ENCODE peak calls at places on chromosomes 12 and 14, in nine cellular contexts. C is HCT116; A is activated CD4-positive, alpha-beta T cell treated with anti-CD3 and anti-CD28 coated beads for 36 hours; K is Right ventricle myocardium superior; Y is psoas muscle; S is activated naive CD4-positive, alpha-beta T cell treated with anti-CD3 and anti-CD28 coated beads, Interleukin-2, amount 50 U/mL, for 72 hours; N is right cardiac atrium; B is T-helper 17 cell; W is naive B cell. V is an unnamed sample.

GRCh38 chr12:33588082-33588712 is 148.6 kb upstream of the SYT10 start:
- ATAC-seq in C (no peak), A (no peak), K (peak), Y (peak), S (no peak), N (peak), B (no peak), W (no peak), V (peak)

GRCh38 chr14:64673329-64673728 is 30.9 kb upstream of the PLEKHG3 start:
- ATAC-seq in C (no peak), A (no peak), K (no peak), Y (no peak), S (peak), N (no peak), B (no peak), W (no peak), V (peak)

GRCh38 chr12:130063866-130064265 is 98.4 kb upstream of the FZD10 start:
- ATAC-seq in C (no peak), A (no peak), K (no peak), Y (no peak), S (no peak), N (no peak), B (no peak), W (no peak), V (no peak)

GRCh38 chr12:57772429-57773322 is at the start of gene EEF1AKMT3:
- ATAC-seq in C (peak), A (peak), K (peak), Y (peak), S (peak), N (peak), B (no peak), W (no peak), V (peak)

GRCh38 chr12:19430988-19431387 is 8.3 kb upstream of the AEBP2 start:
- ATAC-seq in C (no peak), A (no peak), K (no peak), Y (no peak), S (no peak), N (no peak), B (no peak), W (no peak), V (no peak)

GRCh38 chr14:36194645-36195044 is 18.1 kb upstream of the PTCSC3 start:
- ATAC-seq in C (no peak), A (no peak), K (no peak), Y (no peak), S (no peak), N (no peak), B (no peak), W (no peak), V (no peak)

GRCh38 chr14:24595046-24595808 is 14.3 kb downstream of the GZMH start:
- ATAC-seq in C (no peak), A (no peak), K (no peak), Y (no peak), S (no peak), N (no peak), B (no peak), W (no peak), V (no peak)

GRCh38 chr14:100825691-100826331 is at the start of gene MEG3:
- ATAC-seq in C (no peak), A (no peak), K (peak), Y (peak), S (no peak), N (peak), B (no peak), W (no peak), V (no peak)

GRCh38 chr14:34426313-34427295 is 35.4 kb downstream of the SPTSSA start:
- ATAC-seq in C (no peak), A (no peak), K (no peak), Y (peak), S (no peak), N (peak), B (no peak), W (no peak), V (no peak)

GRCh38 chr12:112117685-112118084 is 7.7 kb upstream of the TRAFD1 start:
- ATAC-seq in C (no peak), A (no peak), K (no peak), Y (no peak), S (no peak), N (no peak), B (no peak), W (no peak), V (no peak)

GRCh38 chr14:102015045-102015685 is 50.8 kb downstream of the DYNC1H1 start:
- ATAC-seq in C (no peak), A (no peak), K (no peak), Y (peak), S (no peak), N (no peak), B (no peak), W (no peak), V (no peak)

GRCh38 chr12:106342397-106343212 is 14.9 kb upstream of the POLR3B start:
- ATAC-seq in C (peak), A (no peak), K (peak), Y (peak), S (no peak), N (peak), B (no peak), W (no peak), V (no peak)

GRCh38 chr12:3453947-3454675 is 36.9 kb upstream of the PRMT8 start:
- ATAC-seq in C (peak), A (peak), K (no peak), Y (no peak), S (peak), N (peak), B (no peak), W (no peak), V (no peak)

GRCh38 chr14:52430474-52430873 is 116.4 kb downstream of the PTGER2 start:
- ATAC-seq in C (no peak), A (no peak), K (no peak), Y (no peak), S (no peak), N (no peak), B (no peak), W (no peak), V (no peak)

GRCh38 chr12:11719678-11720099 is 70.2 kb downstream of the ETV6 start:
- ATAC-seq in C (peak), A (peak), K (peak), Y (peak), S (peak), N (peak), B (peak), W (no peak), V (no peak)

GRCh38 chr12:114166360-114166759 is 200.2 kb upstream of the RBM19 start:
- ATAC-seq in C (peak), A (no peak), K (peak), Y (no peak), S (no peak), N (peak), B (no peak), W (no peak), V (no peak)

GRCh38 chr12:62817556-62818271 is 117.2 kb downstream of the PPM1H start:
- ATAC-seq in C (no peak), A (no peak), K (peak), Y (no peak), S (no peak), N (peak), B (no peak), W (no peak), V (no peak)

GRCh38 chr14:21256539-21257394 is 12.5 kb downstream of the HNRNPC start:
- ATAC-seq in C (no peak), A (no peak), K (no peak), Y (no peak), S (no peak), N (no peak), B (peak), W (no peak), V (no peak)

GRCh38 chr12:47885566-47885965 is 19.2 kb downstream of the VDR start:
- ATAC-seq in C (no peak), A (no peak), K (no peak), Y (no peak), S (no peak), N (no peak), B (no peak), W (no peak), V (no peak)

GRCh38 chr12:100567945-100568344 is 5.5 kb upstream of the GAS2L3 start:
- ATAC-seq in C (no peak), A (peak), K (no peak), Y (no peak), S (no peak), N (no peak), B (no peak), W (no peak), V (peak)

GRCh38 chr14:49420201-49420600 is 166.0 kb downstream of the RPS29 start:
- ATAC-seq in C (no peak), A (peak), K (no peak), Y (no peak), S (peak), N (no peak), B (no peak), W (no peak), V (peak)

GRCh38 chr14:90522585-90523191 is 125.9 kb downstream of the CALM1 start:
- ATAC-seq in C (no peak), A (no peak), K (peak), Y (peak), S (no peak), N (peak), B (no peak), W (no peak), V (no peak)

GRCh38 chr14:76309572-76310551 is 66.1 kb upstream of the ESRRB start:
- ATAC-seq in C (no peak), A (no peak), K (peak), Y (peak), S (no peak), N (peak), B (no peak), W (no peak), V (no peak)

GRCh38 chr12:31966558-31967205 is 7.5 kb downstream of the RESF1 start:
- ATAC-seq in C (no peak), A (peak), K (peak), Y (peak), S (peak), N (peak), B (peak), W (no peak), V (peak)

GRCh38 chr12:80777587-80777986 is 60.9 kb downstream of the MYF5 start:
- ATAC-seq in C (no peak), A (no peak), K (no peak), Y (no peak), S (no peak), N (no peak), B (no peak), W (no peak), V (no peak)

GRCh38 chr12:124530637-124531263 is 36.7 kb downstream of the NCOR2 start:
- ATAC-seq in C (no peak), A (no peak), K (peak), Y (no peak), S (no peak), N (peak), B (no peak), W (no peak), V (no peak)

GRCh38 chr14:50237448-50237847 is 6.1 kb upstream of the SOS2 start:
- ATAC-seq in C (no peak), A (no peak), K (no peak), Y (no peak), S (no peak), N (no peak), B (no peak), W (peak), V (peak)